ENCODE peak calls at places on chromosomes 13 and 19, in seven cellular contexts. L is cardiac muscle cell; Y is HFFc6; U is lower leg skin; J is AG10803; M is RWPE1; T is CD4-positive, alpha-beta T cell. S is an unnamed sample.

GRCh38 chr19:35309481-35310279 is 17.7 kb downstream of the MAG start:
- DNase-seq in M (no peak), U (no peak), J (no peak), Y (no peak), T (no peak), L (peak; percentile 95), S (no peak)

GRCh38 chr19:8611890-8612806 is 1.6 kb upstream of the ADAMTS10 start:
- DNase-seq in T (no peak), L (peak; percentile 78), Y (peak; percentile 10), U (peak; percentile 73), J (peak; percentile 79), M (no peak), S (no peak)

GRCh38 chr13:94550030-94550738 is 45.8 kb downstream of the TGDS start:
- DNase-seq in M (peak; percentile 74), T (no peak), L (peak; percentile 59), Y (peak; percentile 17), J (peak; percentile 49), U (no peak), S (no peak)

GRCh38 chr19:30701178-30701577 is 329.0 kb downstream of the ZNF536 start:
- DNase-seq in Y (no peak), U (no peak), L (no peak), T (no peak), M (no peak), J (no peak), S (no peak)

GRCh38 chr13:110307697-110308376 is 753 bp downstream of the COL4A2 start:
- DNase-seq in U (no peak), M (no peak), L (peak; percentile 56), Y (no peak), T (no peak), J (peak; percentile 56), S (peak; percentile 34)

GRCh38 chr13:45696610-45697226 is 5.4 kb upstream of the CBY2 start:
- DNase-seq in T (no peak), M (peak; percentile 32), J (no peak), L (no peak), U (no peak), Y (no peak), S (peak; percentile 59)

GRCh38 chr19:58544591-58545285 is 874 bp downstream of the TRIM28 start:
- DNase-seq in J (peak; percentile 33), L (peak; percentile 66), T (peak; percentile 79), Y (no peak), U (no peak), M (peak; percentile 77), S (peak; percentile 42)

GRCh38 chr19:3366104-3366760 is at the start of gene NFIC:
- DNase-seq in M (peak; percentile 88), J (peak; percentile 88), T (peak; percentile 45), U (peak; percentile 78), Y (peak; percentile 83), L (peak; percentile 94), S (peak; percentile 90)

GRCh38 chr19:7894612-7895309 is 6.5 kb downstream of the LRRC8E start:
- DNase-seq in U (no peak), M (peak; percentile 50), J (no peak), T (no peak), L (no peak), Y (no peak), S (peak; percentile 47)

GRCh38 chr13:98285852-98286594 is 109.0 kb upstream of the RNF113B start:
- DNase-seq in M (no peak), T (no peak), Y (no peak), J (no peak), L (no peak), U (no peak), S (no peak)

GRCh38 chr19:45474191-45474940 is 6.6 kb downstream of the FOSB start:
- DNase-seq in M (no peak), T (no peak), L (peak; percentile 24), U (no peak), Y (no peak), J (no peak), S (no peak)

GRCh38 chr19:478236-478888 is 17.5 kb upstream of the SHC2 start:
- DNase-seq in Y (no peak), L (no peak), T (no peak), U (no peak), M (no peak), J (no peak), S (no peak)

GRCh38 chr13:27791146-27791900 is 960 bp upstream of the GSX1 start:
- DNase-seq in L (no peak), M (no peak), T (no peak), Y (no peak), J (no peak), U (no peak), S (no peak)

GRCh38 chr19:33558846-33559245 is 37.3 kb upstream of the PEPD start:
- DNase-seq in U (no peak), T (no peak), L (no peak), Y (no peak), M (no peak), J (peak; percentile 4), S (peak; percentile 2)

GRCh38 chr19:14347999-14348889 is 33.0 kb upstream of the ADGRE5 start:
- DNase-seq in J (peak; percentile 25), T (peak; percentile 73), Y (no peak), U (no peak), M (peak; percentile 81), L (peak; percentile 70), S (peak; percentile 66)

GRCh38 chr13:34926513-34926912 is 15.6 kb upstream of the NBEA start:
- DNase-seq in U (no peak), M (no peak), T (no peak), L (peak; percentile 75), Y (peak; percentile 50), J (peak; percentile 50), S (peak; percentile 64)

GRCh38 chr19:28831464-28831863 is 381.5 kb downstream of the UQCRFS1 start:
- DNase-seq in T (no peak), Y (no peak), U (no peak), J (no peak), M (no peak), L (no peak), S (no peak)

GRCh38 chr13:95298971-95299627 is 2.2 kb downstream of the ABCC4 start:
- DNase-seq in J (peak; percentile 43), M (peak; percentile 74), L (peak; percentile 65), T (no peak), U (no peak), Y (peak; percentile 59), S (peak; percentile 61)

GRCh38 chr19:49422407-49423277 is 599 bp downstream of the PTH2 start:
- DNase-seq in M (no peak), Y (no peak), J (no peak), U (no peak), L (peak; percentile 46), T (no peak), S (no peak)
- TF ChIP-seq CTCF in M (peak; percentile 25), Y (peak; percentile 39), J (peak; percentile 21), U (no peak), L (peak; percentile 40), T (peak; percentile 45), S (peak; percentile 13)

DNA sequence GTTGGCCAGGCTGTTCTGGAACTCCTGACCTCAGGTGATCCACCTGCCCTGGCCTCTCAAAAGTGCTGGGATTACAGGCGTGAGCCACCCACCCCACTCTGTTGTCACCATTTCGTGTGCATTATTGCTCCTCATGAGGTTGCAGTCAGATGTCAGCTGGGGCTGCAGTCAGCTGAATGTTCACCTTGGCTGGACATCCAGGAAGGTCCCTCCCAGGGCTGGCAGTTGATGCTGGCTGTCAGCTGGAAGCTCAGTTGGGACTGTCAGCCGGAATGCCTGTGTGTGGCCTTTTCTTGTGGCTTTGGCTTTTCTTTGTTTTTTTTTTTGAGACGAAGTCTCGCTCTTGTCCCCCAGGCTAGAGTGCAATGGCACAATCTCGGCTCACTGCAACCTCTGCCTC is 6.6 kb downstream of the MEGF8 start:
- DNase-seq in U (no peak), L (no peak), M (no peak), T (no peak), J (no peak), Y (no peak), S (no peak)
- TF ChIP-seq CTCF in U (no peak), L (no peak), M (no peak), T (no peak), J (no peak), Y (no peak), S (no peak)

GRCh38 chr19:38055040-38055439 is 148.0 kb downstream of the SIPA1L3 start:
- DNase-seq in M (no peak), T (no peak), J (no peak), L (no peak), U (no peak), Y (no peak), S (no peak)

GRCh38 chr19:38057954-38058690 is 151.1 kb downstream of the SIPA1L3 start:
- DNase-seq in L (no peak), T (no peak), U (no peak), J (no peak), Y (no peak), M (no peak), S (no peak)

GRCh38 chr19:38059897-38060296 is 152.9 kb downstream of the SIPA1L3 start:
- DNase-seq in M (no peak), T (no peak), U (no peak), L (peak; percentile 30), Y (no peak), J (no peak), S (peak; percentile 30)

GRCh38 chr19:38056646-38057045 is 149.6 kb downstream of the SIPA1L3 start:
- DNase-seq in U (no peak), T (no peak), Y (no peak), J (no peak), L (no peak), M (no peak), S (no peak)

DNA sequence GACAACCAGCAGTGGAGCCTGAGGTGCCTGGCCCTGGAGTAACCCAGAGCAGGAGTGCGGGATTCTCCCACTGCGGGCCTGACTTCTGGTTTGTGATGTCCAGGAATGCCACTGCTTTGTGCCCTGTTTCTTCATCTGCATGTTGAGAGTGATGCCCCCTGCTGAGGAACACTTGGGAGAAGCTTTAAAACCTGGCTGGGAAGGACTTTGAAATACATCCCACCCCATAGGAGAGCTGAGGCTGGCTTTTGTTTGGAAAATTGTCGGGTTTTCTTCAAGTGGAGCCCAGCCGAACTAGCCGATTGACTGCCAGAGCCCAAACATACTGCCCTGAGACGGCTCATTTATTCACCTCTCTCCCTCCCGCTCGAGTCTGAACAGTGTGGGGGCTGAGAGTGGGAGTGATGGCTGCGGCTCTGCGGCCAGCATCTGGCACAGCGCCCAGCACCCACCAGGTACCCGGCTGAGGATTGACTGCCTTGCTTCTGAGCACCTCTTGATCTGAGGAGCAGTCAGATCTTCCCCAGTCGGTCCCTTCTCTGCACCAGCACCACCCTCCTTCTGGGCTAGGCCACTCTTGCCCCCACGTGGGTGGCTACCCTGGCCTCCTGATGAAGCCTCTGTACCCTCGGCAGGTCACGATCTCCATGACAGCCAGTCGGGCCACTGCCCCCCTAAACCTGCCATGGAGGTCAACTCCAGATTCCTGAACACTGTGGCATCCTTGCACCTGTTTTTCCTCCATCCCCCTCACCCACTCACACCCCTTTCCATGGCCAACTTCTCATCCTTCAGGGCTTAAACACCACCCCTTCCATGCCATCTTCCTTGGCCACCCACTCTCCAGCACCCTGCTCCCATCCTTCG is 148.9 kb downstream of the SIPA1L3 start:
- DNase-seq in J (no peak), M (no peak), L (no peak), Y (no peak), T (no peak), U (no peak), S (no peak)
- TF ChIP-seq CTCF in J (no peak), M (no peak), L (peak; percentile 12), Y (no peak), T (no peak), U (no peak), S (no peak)

DNA sequence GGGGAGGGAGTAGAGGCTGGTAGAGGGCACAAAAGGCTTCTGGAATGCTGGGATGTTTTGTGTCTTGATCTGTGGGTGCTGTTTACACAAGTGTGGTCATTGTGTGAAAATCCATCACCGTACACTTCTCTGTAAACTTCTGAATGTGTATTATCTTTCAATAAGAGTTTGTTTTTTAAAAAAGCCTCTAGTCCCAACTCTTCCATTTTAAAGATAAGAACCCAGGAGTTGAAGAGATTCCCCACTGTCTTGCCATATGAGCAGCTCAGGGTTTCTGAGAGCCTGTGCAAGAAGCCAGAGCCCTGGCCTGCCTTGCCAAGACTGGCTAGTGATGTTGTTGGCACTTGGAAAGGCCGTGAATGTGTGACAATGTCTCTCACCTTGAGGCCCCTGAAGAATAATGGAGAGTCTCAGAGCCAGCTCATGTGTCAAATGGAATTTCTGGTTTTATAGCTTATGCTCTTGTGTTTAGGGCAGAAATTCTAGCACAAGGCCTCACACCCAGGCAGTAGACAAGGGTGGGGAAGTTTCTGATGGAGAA is 57.5 kb upstream of the NPAS1 start:
- DNase-seq in J (no peak), T (no peak), L (no peak), U (no peak), Y (no peak), M (no peak), S (no peak)
- TF ChIP-seq CTCF in J (no peak), T (no peak), L (no peak), U (no peak), Y (no peak), M (no peak), S (no peak)